ENCODE peak calls at places on chromosome 17, in six cellular contexts. One of them, this sample, is unnamed.

GRCh38 chr17:4520881-4521600 is 22.4 kb downstream of the SPNS2 start:
- DNase-seq in Right ventricle myocardium superior: peak
- DNase-seq in H1: no peak
- DNase-seq in left colon: no peak
- DNase-seq in activated CD8-positive, alpha-beta T cell treated with anti-CD3 and anti-CD28 coated beads, Interleukin-2, amount 10 ng/mL, durations not matched to agents 7 days and 5 days: no peak
- DNase-seq in HEK293T: no peak
- DNase-seq in this sample: no peak

GRCh38 chr17:34487616-34488015 is 91.8 kb upstream of the TMEM132E start:
- DNase-seq in left colon: no peak
- DNase-seq in HEK293T: no peak
- DNase-seq in activated CD8-positive, alpha-beta T cell treated with anti-CD3 and anti-CD28 coated beads, Interleukin-2, amount 10 ng/mL, durations not matched to agents 7 days and 5 days: no peak
- DNase-seq in H1: peak
- DNase-seq in Right ventricle myocardium superior: no peak
- DNase-seq in this sample: no peak

GRCh38 chr17:50903604-50904521 is 37.7 kb upstream of the TOB1 start:
- DNase-seq in H1: no peak
- DNase-seq in Right ventricle myocardium superior: peak
- DNase-seq in left colon: no peak
- DNase-seq in activated CD8-positive, alpha-beta T cell treated with anti-CD3 and anti-CD28 coated beads, Interleukin-2, amount 10 ng/mL, durations not matched to agents 7 days and 5 days: peak
- DNase-seq in HEK293T: no peak
- DNase-seq in this sample: no peak

GRCh38 chr17:64001763-64002529 is 3.8 kb downstream of the PRR29 start:
- DNase-seq in H1: no peak
- DNase-seq in left colon: no peak
- DNase-seq in HEK293T: no peak
- DNase-seq in activated CD8-positive, alpha-beta T cell treated with anti-CD3 and anti-CD28 coated beads, Interleukin-2, amount 10 ng/mL, durations not matched to agents 7 days and 5 days: no peak
- DNase-seq in Right ventricle myocardium superior: peak
- DNase-seq in this sample: no peak

GRCh38 chr17:63700528-63701441 is 860 bp upstream of the LIMD2 start:
- DNase-seq in H1: peak
- DNase-seq in Right ventricle myocardium superior: peak
- DNase-seq in left colon: no peak
- DNase-seq in HEK293T: no peak
- DNase-seq in activated CD8-positive, alpha-beta T cell treated with anti-CD3 and anti-CD28 coated beads, Interleukin-2, amount 10 ng/mL, durations not matched to agents 7 days and 5 days: peak
- DNase-seq in this sample: peak

GRCh38 chr17:40068129-40068581 is 5.4 kb downstream of the THRA start:
- DNase-seq in activated CD8-positive, alpha-beta T cell treated with anti-CD3 and anti-CD28 coated beads, Interleukin-2, amount 10 ng/mL, durations not matched to agents 7 days and 5 days: no peak
- DNase-seq in HEK293T: no peak
- DNase-seq in left colon: peak
- DNase-seq in Right ventricle myocardium superior: no peak
- DNase-seq in H1: no peak
- DNase-seq in this sample: no peak

GRCh38 chr17:79991140-79991923 is 44.3 kb downstream of the TBC1D16 start:
- DNase-seq in H1: peak
- DNase-seq in HEK293T: peak
- DNase-seq in Right ventricle myocardium superior: peak
- DNase-seq in activated CD8-positive, alpha-beta T cell treated with anti-CD3 and anti-CD28 coated beads, Interleukin-2, amount 10 ng/mL, durations not matched to agents 7 days and 5 days: peak
- DNase-seq in left colon: peak
- DNase-seq in this sample: peak

GRCh38 chr17:68512967-68513474 is 791 bp downstream of the PRKAR1A start:
- DNase-seq in Right ventricle myocardium superior: no peak
- DNase-seq in HEK293T: peak
- DNase-seq in activated CD8-positive, alpha-beta T cell treated with anti-CD3 and anti-CD28 coated beads, Interleukin-2, amount 10 ng/mL, durations not matched to agents 7 days and 5 days: no peak
- DNase-seq in left colon: no peak
- DNase-seq in H1: no peak
- DNase-seq in this sample: no peak

GRCh38 chr17:30517786-30518185 is 40.6 kb downstream of the GOSR1 start:
- DNase-seq in left colon: no peak
- DNase-seq in H1: no peak
- DNase-seq in Right ventricle myocardium superior: no peak
- DNase-seq in activated CD8-positive, alpha-beta T cell treated with anti-CD3 and anti-CD28 coated beads, Interleukin-2, amount 10 ng/mL, durations not matched to agents 7 days and 5 days: no peak
- DNase-seq in HEK293T: no peak
- DNase-seq in this sample: no peak

GRCh38 chr17:48589060-48589830 is 796 bp downstream of the HOXB3 start:
- DNase-seq in left colon: no peak
- DNase-seq in H1: no peak
- DNase-seq in activated CD8-positive, alpha-beta T cell treated with anti-CD3 and anti-CD28 coated beads, Interleukin-2, amount 10 ng/mL, durations not matched to agents 7 days and 5 days: no peak
- DNase-seq in Right ventricle myocardium superior: no peak
- DNase-seq in HEK293T: no peak
- DNase-seq in this sample: no peak

GRCh38 chr17:77466140-77466539 is 325.4 kb downstream of the SEC14L1 start:
- DNase-seq in HEK293T: no peak
- DNase-seq in left colon: no peak
- DNase-seq in Right ventricle myocardium superior: peak
- DNase-seq in activated CD8-positive, alpha-beta T cell treated with anti-CD3 and anti-CD28 coated beads, Interleukin-2, amount 10 ng/mL, durations not matched to agents 7 days and 5 days: no peak
- DNase-seq in H1: peak
- DNase-seq in this sample: no peak